ENCODE peak calls at places on chromosomes 6 and 20, in four cellular contexts. Q, B, J and O are unnamed samples.

GRCh38 chr6:42378125-42378524 is 73.6 kb downstream of the TRERF1 start:
- DNase-seq in B (no peak), Q (no peak), J (no peak), O (no peak)

GRCh38 chr20:23626040-23626620 is 11.6 kb downstream of the CST3 start:
- DNase-seq in B (peak; percentile 34), Q (no peak), J (peak; percentile 65), O (no peak)

GRCh38 chr6:127031511-127031910 is 87.0 kb upstream of the RSPO3 start:
- DNase-seq in J (peak; percentile 23), Q (no peak), B (peak; percentile 39), O (no peak)

GRCh38 chr20:63491635-63492230 is 7.2 kb downstream of the EEF1A2 start:
- DNase-seq in B (no peak), J (no peak), Q (no peak), O (no peak)

GRCh38 chr6:105459049-105459448 is 56.2 kb upstream of the PREP start:
- DNase-seq in B (no peak), J (no peak), Q (no peak), O (peak; percentile 32)

GRCh38 chr20:59365611-59366284 is 65.3 kb downstream of the EDN3 start:
- DNase-seq in B (no peak), Q (no peak), J (no peak), O (no peak)

GRCh38 chr6:166553563-166554271 is 32.8 kb downstream of the RAMACL start:
- DNase-seq in B (peak; percentile 88), J (peak; percentile 98), Q (no peak), O (peak; percentile 95)

GRCh38 chr6:88558981-88559380 is 392.8 kb upstream of the CNR1 start:
- DNase-seq in B (no peak), Q (no peak), J (no peak), O (no peak)

GRCh38 chr20:1934578-1935573 is 39.7 kb downstream of the SIRPA start:
- DNase-seq in B (peak; percentile 98), Q (peak; percentile 46), J (peak; percentile 97), O (peak; percentile 66)

GRCh38 chr20:6786548-6786947 is 19.1 kb downstream of the BMP2 start:
- DNase-seq in Q (no peak), B (no peak), J (no peak), O (no peak)

GRCh38 chr6:99148111-99148510 is 200.4 kb upstream of the FBXL4 start:
- DNase-seq in B (no peak), J (no peak), Q (no peak), O (no peak)

GRCh38 chr6:47665112-47665511 is 33.3 kb upstream of the ADGRF4 start:
- DNase-seq in J (no peak), B (no peak), Q (no peak), O (no peak)

GRCh38 chr20:46512943-46513844 is at the start of gene ZNF334:
- DNase-seq in B (peak; percentile 38), J (peak; percentile 34), Q (peak; percentile 87), O (peak; percentile 0)

GRCh38 chr20:23399568-23400241 is 21.6 kb downstream of the NAPB start:
- DNase-seq in B (peak; percentile 57), J (peak; percentile 46), Q (no peak), O (peak; percentile 53)

GRCh38 chr6:19851273-19852089 is 14.3 kb downstream of the ID4 start:
- DNase-seq in J (peak; percentile 72), Q (no peak), B (peak; percentile 78), O (peak; percentile 81)

GRCh38 chr6:43985329-43985728 is 141.9 kb downstream of the MRPL14 start:
- DNase-seq in B (no peak), Q (no peak), J (no peak), O (no peak)

GRCh38 chr20:57464642-57465211 is 60.2 kb downstream of the CTCFL start:
- DNase-seq in Q (no peak), B (no peak), J (peak; percentile 32), O (peak; percentile 22)

GRCh38 chr6:84976516-84977420 is 212.4 kb upstream of the TBX18 start:
- DNase-seq in Q (no peak), J (peak; percentile 71), B (peak; percentile 38), O (peak; percentile 47)

GRCh38 chr6:159842035-159842434 is 42.0 kb downstream of the PNLDC1 start:
- DNase-seq in Q (no peak), J (peak; percentile 22), B (no peak), O (no peak)

GRCh38 chr6:154805288-154805911 is 72.2 kb downstream of the SCAF8 start:
- DNase-seq in B (peak; percentile 61), J (peak; percentile 74), Q (no peak), O (peak; percentile 25)

GRCh38 chr6:85044336-85044735 is 279.9 kb upstream of the TBX18 start:
- DNase-seq in B (peak; percentile 37), Q (no peak), J (peak; percentile 49), O (no peak)

DNA sequence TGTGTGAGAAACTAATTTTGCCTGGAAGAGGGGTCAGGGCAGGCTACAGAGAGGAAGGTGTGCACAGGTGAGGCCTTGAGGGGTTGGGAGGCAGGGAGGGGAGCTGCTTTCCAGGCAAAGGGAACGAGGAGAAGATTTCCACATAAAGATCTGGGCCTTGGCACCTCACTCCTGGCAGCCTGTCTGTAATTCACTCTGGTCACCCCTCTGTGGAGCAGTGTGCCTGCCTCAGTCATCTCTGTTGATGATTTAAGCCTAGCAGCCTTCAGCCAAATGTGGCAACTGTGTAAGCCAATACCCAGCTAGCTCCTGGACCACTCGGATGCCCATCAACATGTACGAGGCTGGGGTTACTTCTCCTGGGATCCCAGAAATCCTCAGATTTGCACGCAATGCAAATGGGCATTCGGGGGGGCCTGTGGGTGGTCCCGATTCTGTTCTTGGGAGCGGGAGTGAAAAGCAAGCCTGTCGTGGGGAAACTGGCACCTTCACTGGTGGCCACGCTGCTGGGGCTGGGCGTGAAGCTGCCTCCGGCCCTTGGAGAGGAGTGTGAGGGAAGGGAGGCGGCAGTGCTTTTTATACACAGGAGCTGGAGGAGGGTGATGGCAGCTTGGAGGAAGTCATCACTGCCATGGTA is 360.4 kb downstream of the ZFAND3 start:
- DNase-seq in J (no peak), Q (peak; percentile 48), B (no peak), O (no peak)
- TF ChIP-seq CTCF in J (no peak), Q (no peak), B (no peak), O (no peak)

GRCh38 chr6:157023958-157024357 is 246.8 kb downstream of the ARID1B start:
- DNase-seq in Q (no peak), B (peak; percentile 73), J (peak; percentile 39), O (peak; percentile 53)

GRCh38 chr6:157019733-157020132 is 242.6 kb downstream of the ARID1B start:
- DNase-seq in J (peak; percentile 38), Q (no peak), B (peak; percentile 25), O (no peak)

GRCh38 chr6:157021267-157022021 is 244.3 kb downstream of the ARID1B start:
- DNase-seq in B (peak; percentile 85), J (peak; percentile 85), Q (peak; percentile 96), O (peak; percentile 85)

GRCh38 chr6:157020398-157021266 is 243.5 kb downstream of the ARID1B start:
- DNase-seq in J (peak; percentile 61), Q (peak; percentile 79), B (peak; percentile 63), O (peak; percentile 47)

DNA sequence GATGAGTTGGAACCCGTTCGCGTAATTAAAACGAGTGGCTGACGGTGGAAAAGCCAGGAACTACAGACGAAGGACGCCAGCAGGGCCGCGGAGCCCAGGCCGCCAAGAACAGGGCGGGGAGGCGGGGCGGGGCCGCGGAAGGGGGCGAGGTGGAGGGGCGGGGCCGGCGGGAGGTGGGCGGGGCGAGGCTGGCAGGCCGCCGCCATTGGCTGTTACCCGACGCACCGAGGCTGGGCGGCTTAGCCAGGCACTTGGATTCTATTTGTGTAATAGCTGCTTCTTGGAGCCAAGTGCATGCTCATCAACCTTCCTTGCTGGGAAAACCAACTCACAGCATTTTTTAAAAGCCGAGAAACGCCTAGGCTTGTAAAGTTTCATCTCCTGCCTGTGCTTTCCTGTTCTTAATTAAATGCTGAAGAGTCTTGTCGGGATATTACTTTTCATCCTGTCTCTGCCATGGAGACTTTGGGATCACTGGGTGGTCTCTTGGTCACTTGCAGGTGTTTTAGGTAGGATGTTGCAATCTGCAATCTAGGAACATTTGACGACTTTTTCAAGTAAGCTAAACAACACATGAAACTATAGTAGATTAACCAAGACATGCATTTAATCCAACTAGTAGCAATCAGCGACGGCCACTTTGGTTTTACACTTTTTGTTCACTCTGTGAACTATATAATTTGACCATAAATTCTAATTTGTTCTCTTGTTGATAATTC is 245.0 kb downstream of the ARID1B start:
- DNase-seq in B (peak; percentile 96), J (peak; percentile 93), Q (peak; percentile 93), O (peak; percentile 90)
- TF ChIP-seq CTCF in B (no peak), J (no peak), Q (no peak), O (no peak)

GRCh38 chr6:137044366-137045220 is at the start of gene IL20RA:
- DNase-seq in J (no peak), Q (peak; percentile 86), B (no peak), O (no peak)

GRCh38 chr6:137043710-137044365 is 927 bp downstream of the IL20RA start:
- DNase-seq in B (peak; percentile 29), Q (no peak), J (peak; percentile 39), O (peak; percentile 12)

GRCh38 chr6:137039010-137039409 is 5.8 kb downstream of the IL20RA start:
- DNase-seq in Q (no peak), J (no peak), B (no peak), O (no peak)

GRCh38 chr6:137036566-137037300 is 8.0 kb downstream of the IL20RA start:
- DNase-seq in J (no peak), Q (no peak), B (no peak), O (no peak)

DNA sequence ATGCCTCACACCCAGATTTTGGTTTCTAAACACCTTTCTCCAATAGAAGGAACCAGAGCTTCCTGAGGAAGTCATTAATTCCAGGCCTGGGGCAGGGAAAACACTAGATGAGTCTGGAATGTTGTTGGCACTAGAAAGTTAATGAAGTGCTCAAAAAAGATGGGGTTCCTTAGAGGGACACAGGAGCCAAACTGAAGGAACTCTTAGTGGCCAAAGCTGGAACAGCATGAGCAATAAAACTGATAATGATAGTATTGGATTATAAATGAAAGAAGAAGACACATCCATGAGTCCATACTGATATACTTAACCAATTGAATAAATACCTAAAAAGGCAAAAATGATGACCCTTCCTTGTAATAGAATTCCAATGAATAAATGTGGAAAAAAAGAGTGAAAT is 4.4 kb downstream of the IL20RA start:
- DNase-seq in J (no peak), Q (no peak), B (no peak), O (no peak)
- TF ChIP-seq CTCF in J (no peak), Q (no peak), B (peak; percentile 10), O (peak; percentile 27)

GRCh38 chr6:134049586-134049985 is 2.8 kb downstream of the SLC2A12 start:
- DNase-seq in J (no peak), Q (no peak), B (no peak), O (no peak)
- TF ChIP-seq CTCF in J (no peak), Q (no peak), B (no peak), O (no peak)